ENCODE peak calls at places on chromosomes 4 and X, in five cellular contexts. F is activated T-helper 1 cell treated with Interleukin-2 at 50 U/mL for 16 hours; T is activated CD8-positive, alpha-beta memory T cell treated with anti-CD3 and anti-CD28 coated beads for 48 hours; Z is ecto neural progenitor cell; P is NCI-H510A treated with DMSO at 0.1 percent for 48 hours. C is an unnamed sample.

GRCh38 chr4:20418865-20419451 is 167.3 kb downstream of the SLIT2 start:
- DNase-seq in P (peak; percentile 28), Z (no peak), F (no peak), T (no peak), C (no peak)

GRCh38 chr4:148067307-148067916 is 335.5 kb downstream of the ARHGAP10 start:
- DNase-seq in Z (no peak), P (no peak), F (no peak), T (no peak), C (no peak)

GRCh38 chrX:148517191-148517590 is 16.8 kb downstream of the AFF2 start:
- DNase-seq in P (no peak), T (no peak), Z (no peak), F (no peak), C (no peak)

GRCh38 chr4:92304636-92305035 is 870 bp downstream of the GRID2 start:
- DNase-seq in F (no peak), T (no peak), Z (peak; percentile 53), P (peak; percentile 1), C (peak; percentile 43)

GRCh38 chr4:55214172-55214571 is 88.8 kb upstream of the KDR start:
- DNase-seq in T (no peak), Z (no peak), F (no peak), P (peak; percentile 39), C (no peak)

GRCh38 chr4:76765473-76766183 is 132.3 kb downstream of the SOWAHB start:
- DNase-seq in F (no peak), T (no peak), Z (no peak), P (no peak), C (no peak)

GRCh38 chr4:48102303-48102702 is 31.7 kb downstream of the TXK start:
- DNase-seq in T (no peak), Z (no peak), P (no peak), F (no peak), C (no peak)

GRCh38 chr4:24805566-24805965 is 10.2 kb downstream of the SOD3 start:
- DNase-seq in F (no peak), Z (no peak), P (no peak), T (no peak), C (no peak)

GRCh38 chrX:71212536-71212935 is 10.5 kb upstream of the GJB1 start:
- DNase-seq in P (peak; percentile 20), T (no peak), F (no peak), Z (no peak), C (no peak)

C was measured in H9.